ENCODE peak calls at places on chromosomes 11 and 22, in four cellular contexts. O is A172; X is activated CD4-positive, alpha-beta T cell treated with anti-CD3 and anti-CD28 coated beads, Interleukin-2, amount 10 ng/mL, durations not matched to agents 7 days and 5 days; L is SW480. E is an unnamed sample.

GRCh38 chr11:65224939-65225283 is 36.9 kb upstream of the POLA2 start:
- DNase-seq in O (peak), X (no peak), L (no peak), E (peak)

GRCh38 chr22:20887375-20887774 is 28.6 kb downstream of the SNAP29 start:
- DNase-seq in O (peak), X (no peak), L (no peak), E (no peak)

GRCh38 chr11:78742430-78742829 is 167.8 kb upstream of the NARS2 start:
- DNase-seq in O (no peak), X (no peak), L (no peak), E (peak)

GRCh38 chr11:120863359-120863758 is 160.5 kb upstream of the TBCEL start:
- DNase-seq in O (no peak), X (no peak), L (no peak), E (no peak)

GRCh38 chr11:124748481-124749338 is 3.3 kb downstream of the VSIG2 start:
- DNase-seq in O (peak), X (no peak), L (no peak), E (no peak)

GRCh38 chr11:94148189-94148588 is 19.5 kb downstream of the PANX1 start:
- DNase-seq in O (no peak), X (no peak), L (no peak), E (no peak)

GRCh38 chr22:47921906-47922305 is 1159.5 kb downstream of the TBC1D22A start:
- DNase-seq in O (no peak), X (no peak), L (no peak), E (no peak)

GRCh38 chr22:49545606-49546005 is 282.1 kb downstream of the BRD1 start:
- DNase-seq in O (no peak), X (no peak), L (no peak), E (no peak)

GRCh38 chr11:78331711-78332110 is 85.9 kb downstream of the GAB2 start:
- DNase-seq in O (no peak), X (no peak), L (no peak), E (no peak)

GRCh38 chr11:74672956-74673895 is 58.0 kb downstream of the CHRDL2 start:
- DNase-seq in O (peak), X (no peak), L (peak), E (peak)

GRCh38 chr11:26087095-26087935 is 244.6 kb upstream of the ANO3 start:
- DNase-seq in O (no peak), X (no peak), L (no peak), E (no peak)

GRCh38 chr11:121367434-121367833 is 74.9 kb downstream of the SC5D start:
- DNase-seq in O (no peak), X (peak), L (peak), E (peak)

GRCh38 chr11:70028147-70028855 is 49.8 kb upstream of the ANO1 start:
- DNase-seq in O (no peak), X (no peak), L (no peak), E (no peak)

GRCh38 chr22:21796863-21797262 is 61.3 kb upstream of the YPEL1 start:
- DNase-seq in O (no peak), X (no peak), L (no peak), E (no peak)

GRCh38 chr11:61830318-61831105 is 2.4 kb downstream of the FADS2 start:
- DNase-seq in O (no peak), X (no peak), L (no peak), E (no peak)